ENCODE peak calls at places on chromosomes 6 and 20, in nine cellular contexts. T is WTC11; S is stimulated activated naive CD8-positive, alpha-beta T cell treated with anti-CD3 and anti-CD28 coated beads, Interleukin-15, amount 100 ng/mL, for 72 hours; Q is HT1080; V is GM03348; O is H9; M is stimulated activated CD8-positive, alpha-beta memory T cell treated with anti-CD3 and anti-CD28 coated beads, Interleukin-7, amount 100 ng/mL, for 24 hours; N is IMR-90; J is stimulated activated CD4-positive, alpha-beta T cell treated with anti-CD3 and anti-CD28 coated beads, Interleukin-12 subunit alpha, Interleukin-12 subunit beta, amount 100 ng/mL, for 48 hours. U is an unnamed sample.

GRCh38 chr6:10528170-10528981 is 7.2 kb downstream of the GCNT2 start:
- DNase-seq in T (no peak), S (peak), Q (peak), V (no peak), O (peak), M (no peak), N (peak), J (no peak), U (no peak)

GRCh38 chr20:51833326-51833725 is 31.0 kb upstream of the SALL4 start:
- DNase-seq in T (no peak), S (no peak), Q (no peak), V (no peak), O (no peak), M (no peak), N (no peak), J (no peak), U (no peak)

GRCh38 chr6:45504947-45505346 is 127.2 kb upstream of the SUPT3H start:
- DNase-seq in T (peak), S (no peak), Q (peak), V (peak), O (peak), M (no peak), N (peak), J (no peak), U (no peak)

GRCh38 chr20:63441777-63442493 is 30.5 kb downstream of the KCNQ2 start:
- DNase-seq in T (peak), S (peak), Q (peak), V (peak), O (peak), M (peak), N (peak), J (peak), U (no peak)

GRCh38 chr6:107360476-107360875 is 98.9 kb downstream of the PDSS2 start:
- DNase-seq in T (no peak), S (no peak), Q (no peak), V (peak), O (no peak), M (no peak), N (peak), J (no peak), U (no peak)

GRCh38 chr6:72702421-72702820 is 80.6 kb downstream of the KCNQ5 start:
- DNase-seq in T (no peak), S (no peak), Q (no peak), V (no peak), O (no peak), M (no peak), N (no peak), J (no peak), U (no peak)

GRCh38 chr20:36274248-36274841 is 31.8 kb upstream of the DLGAP4 start:
- DNase-seq in T (no peak), S (no peak), Q (no peak), V (no peak), O (no peak), M (no peak), N (no peak), J (no peak), U (no peak)

GRCh38 chr20:43917380-43917779 is 2.7 kb downstream of the TOX2 start:
- DNase-seq in T (no peak), S (no peak), Q (no peak), V (no peak), O (no peak), M (no peak), N (no peak), J (no peak), U (no peak)

GRCh38 chr20:25209400-25209799 is 13.9 kb downstream of the ENTPD6 start:
- DNase-seq in T (no peak), S (no peak), Q (no peak), V (no peak), O (no peak), M (no peak), N (no peak), J (no peak), U (no peak)

GRCh38 chr6:38990475-38990874 is 58.1 kb upstream of the GLP1R start:
- DNase-seq in T (no peak), S (no peak), Q (no peak), V (no peak), O (no peak), M (no peak), N (no peak), J (no peak), U (no peak)

GRCh38 chr6:31952890-31953289 is 5.9 kb downstream of the NELFE start:
- DNase-seq in T (no peak), S (no peak), Q (no peak), V (no peak), O (no peak), M (no peak), N (no peak), J (no peak), U (no peak)

GRCh38 chr6:169046483-169047192 is 207.0 kb downstream of the THBS2 start:
- DNase-seq in T (no peak), S (no peak), Q (peak), V (peak), O (no peak), M (no peak), N (peak), J (no peak), U (no peak)

GRCh38 chr6:130424704-130425103 is 58.9 kb downstream of the TMEM200A start:
- DNase-seq in T (no peak), S (no peak), Q (no peak), V (no peak), O (no peak), M (no peak), N (no peak), J (no peak), U (no peak)

GRCh38 chr6:139625998-139626975 is 251.8 kb upstream of the CITED2 start:
- DNase-seq in T (no peak), S (no peak), Q (peak), V (peak), O (no peak), M (no peak), N (no peak), J (no peak), U (no peak)

GRCh38 chr6:26520088-26520839 is 17.9 kb upstream of the HMGN4 start:
- DNase-seq in T (peak), S (no peak), Q (peak), V (no peak), O (no peak), M (no peak), N (no peak), J (no peak), U (no peak)

GRCh38 chr6:152529364-152529763 is 107.8 kb downstream of the SYNE1 start:
- DNase-seq in T (no peak), S (no peak), Q (peak), V (peak), O (no peak), M (no peak), N (peak), J (no peak), U (no peak)

GRCh38 chr6:44010411-44011349 is 116.6 kb downstream of the MRPL14 start:
- DNase-seq in T (no peak), S (no peak), Q (peak), V (peak), O (no peak), M (no peak), N (peak), J (no peak), U (no peak)

GRCh38 chr6:161414180-161414579 is 140.3 kb upstream of the AGPAT4 start:
- DNase-seq in T (no peak), S (no peak), Q (no peak), V (no peak), O (no peak), M (no peak), N (no peak), J (no peak), U (no peak)

GRCh38 chr6:157089851-157090250 is 233.5 kb downstream of the TMEM242 start:
- DNase-seq in T (peak), S (no peak), Q (no peak), V (peak), O (peak), M (no peak), N (no peak), J (no peak), U (no peak)

GRCh38 chr6:149130093-149130872 is 187.2 kb upstream of the TAB2 start:
- DNase-seq in T (no peak), S (no peak), Q (no peak), V (no peak), O (no peak), M (no peak), N (peak), J (no peak), U (no peak)

GRCh38 chr20:48406462-48407235 is 421.1 kb downstream of the PREX1 start:
- DNase-seq in T (no peak), S (no peak), Q (no peak), V (no peak), O (no peak), M (no peak), N (no peak), J (peak), U (no peak)

GRCh38 chr20:53316221-53316937 is 277.3 kb downstream of the ZNF217 start:
- DNase-seq in T (no peak), S (no peak), Q (no peak), V (no peak), O (no peak), M (no peak), N (no peak), J (no peak), U (no peak)

GRCh38 chr6:158418501-158418900 is 106.2 kb downstream of the TULP4 start:
- DNase-seq in T (no peak), S (no peak), Q (no peak), V (no peak), O (no peak), M (no peak), N (peak), J (no peak), U (no peak)

GRCh38 chr6:33851959-33852358 is 48.2 kb upstream of the MLN start:
- DNase-seq in T (peak), S (no peak), Q (no peak), V (peak), O (peak), M (no peak), N (no peak), J (no peak), U (no peak)

GRCh38 chr20:24910461-24910860 is 38.6 kb upstream of the CST7 start:
- DNase-seq in T (no peak), S (no peak), Q (no peak), V (no peak), O (no peak), M (no peak), N (no peak), J (no peak), U (no peak)

GRCh38 chr6:105832358-105832757 is 253.8 kb upstream of the PRDM1 start:
- DNase-seq in T (no peak), S (no peak), Q (no peak), V (no peak), O (no peak), M (no peak), N (no peak), J (no peak), U (no peak)

GRCh38 chr6:138988469-138988834 is 399 bp upstream of the REPS1 start:
- DNase-seq in T (no peak), S (no peak), Q (no peak), V (no peak), O (no peak), M (no peak), N (peak), J (no peak), U (no peak)

GRCh38 chr20:44198872-44199271 is 11.7 kb downstream of the OSER1 start:
- DNase-seq in T (no peak), S (peak), Q (no peak), V (no peak), O (no peak), M (no peak), N (no peak), J (no peak), U (no peak)

GRCh38 chr6:40810176-40810575 is 223.0 kb upstream of the LRFN2 start:
- DNase-seq in T (no peak), S (no peak), Q (peak), V (peak), O (no peak), M (no peak), N (no peak), J (no peak), U (no peak)

GRCh38 chr20:31838646-31839292 is 6.6 kb downstream of the FOXS1 start:
- DNase-seq in T (no peak), S (no peak), Q (peak), V (no peak), O (no peak), M (no peak), N (no peak), J (no peak), U (no peak)

GRCh38 chr6:44221291-44221960 is 2.0 kb upstream of the SLC29A1 start:
- DNase-seq in T (peak), S (peak), Q (peak), V (peak), O (peak), M (peak), N (peak), J (peak), U (no peak)

GRCh38 chr6:66128676-66129075 is 421.6 kb upstream of the EYS start:
- DNase-seq in T (no peak), S (no peak), Q (no peak), V (no peak), O (no peak), M (no peak), N (no peak), J (no peak), U (no peak)

GRCh38 chr6:84967389-84967788 is 203.0 kb upstream of the TBX18 start:
- DNase-seq in T (peak), S (no peak), Q (peak), V (peak), O (peak), M (no peak), N (peak), J (no peak), U (no peak)

GRCh38 chr20:19048898-19049889 is 163.2 kb upstream of the SLC24A3 start:
- DNase-seq in T (no peak), S (no peak), Q (no peak), V (no peak), O (no peak), M (no peak), N (no peak), J (no peak), U (no peak)

GRCh38 chr6:34696189-34696738 is 303 bp downstream of the ILRUN start:
- DNase-seq in T (no peak), S (no peak), Q (no peak), V (no peak), O (no peak), M (no peak), N (peak), J (no peak), U (no peak)

GRCh38 chr6:58073263-58073662 is 755.8 kb downstream of the PRIM2 start:
- DNase-seq in T (no peak), S (no peak), Q (no peak), V (no peak), O (no peak), M (no peak), N (no peak), J (no peak), U (no peak)

GRCh38 chr20:50415516-50416268 is 94.5 kb upstream of the PTPN1 start:
- DNase-seq in T (peak), S (no peak), Q (no peak), V (peak), O (peak), M (no peak), N (peak), J (no peak), U (no peak)

GRCh38 chr6:161618816-161619454 is 345.1 kb upstream of the AGPAT4 start:
- DNase-seq in T (peak), S (no peak), Q (peak), V (peak), O (peak), M (no peak), N (no peak), J (no peak), U (no peak)

GRCh38 chr20:676315-676937 is 824 bp upstream of the SCRT2 start:
- DNase-seq in T (no peak), S (no peak), Q (no peak), V (no peak), O (no peak), M (no peak), N (no peak), J (no peak), U (no peak)

U was measured in keratinocyte.